ENCODE peak calls at places on chromosomes 11 and 22, in seven cellular contexts. Z, I, K, Y, F, T and E are unnamed samples.

GRCh38 chr11:12150831-12151382 is 40.5 kb downstream of the MICAL2 start:
- DNase-seq in Z (peak), I (no peak), K (no peak), Y (no peak), F (peak), T (peak), E (no peak)

GRCh38 chr11:12827929-12828812 is 153.9 kb downstream of the TEAD1 start:
- DNase-seq in Z (peak), I (peak), K (no peak), Y (peak), F (peak), T (no peak), E (no peak)

GRCh38 chr11:128506999-128507591 is 80.3 kb downstream of the ETS1 start:
- DNase-seq in Z (peak), I (peak), K (no peak), Y (peak), F (peak), T (no peak), E (peak)

GRCh38 chr22:30025187-30025586 is 55.1 kb upstream of the HORMAD2 start:
- DNase-seq in Z (no peak), I (no peak), K (no peak), Y (no peak), F (no peak), T (no peak), E (no peak)

GRCh38 chr11:72776844-72777754 is 16.7 kb downstream of the STARD10 start:
- DNase-seq in Z (no peak), I (no peak), K (no peak), Y (peak), F (no peak), T (peak), E (no peak)

GRCh38 chr11:122215244-122215992 is 99.4 kb upstream of the BLID start:
- DNase-seq in Z (peak), I (peak), K (no peak), Y (peak), F (peak), T (peak), E (peak)

GRCh38 chr11:14902650-14903350 is 10.8 kb upstream of the CYP2R1 start:
- DNase-seq in Z (peak), I (peak), K (no peak), Y (no peak), F (peak), T (no peak), E (no peak)

GRCh38 chr22:49549256-49549655 is 278.4 kb downstream of the BRD1 start:
- DNase-seq in Z (no peak), I (no peak), K (no peak), Y (peak), F (no peak), T (peak), E (no peak)

GRCh38 chr22:19884161-19884953 is 29.7 kb upstream of the GNB1L start:
- DNase-seq in Z (no peak), I (no peak), K (no peak), Y (no peak), F (no peak), T (peak), E (peak)

GRCh38 chr22:22867996-22868715 is 19.5 kb upstream of the IGLL5 start:
- DNase-seq in Z (no peak), I (no peak), K (no peak), Y (no peak), F (no peak), T (no peak), E (no peak)

GRCh38 chr22:17629646-17630045 is 1.1 kb upstream of the ATP6V1E1 start:
- DNase-seq in Z (no peak), I (no peak), K (no peak), Y (no peak), F (no peak), T (no peak), E (no peak)

GRCh38 chr11:122170815-122171475 is 54.9 kb upstream of the BLID start:
- DNase-seq in Z (peak), I (peak), K (no peak), Y (no peak), F (peak), T (no peak), E (no peak)

GRCh38 chr11:44743326-44743725 is 16.6 kb downstream of the TSPAN18 start:
- DNase-seq in Z (no peak), I (no peak), K (no peak), Y (no peak), F (no peak), T (no peak), E (no peak)

GRCh38 chr11:5923789-5924188 is 18.3 kb upstream of the OR56A3 start:
- DNase-seq in Z (no peak), I (no peak), K (no peak), Y (no peak), F (no peak), T (no peak), E (no peak)

GRCh38 chr11:14971865-14972580 is at the start of gene CALCA:
- DNase-seq in Z (peak), I (no peak), K (no peak), Y (no peak), F (peak), T (no peak), E (no peak)

GRCh38 chr11:90254065-90254464 is 31.2 kb upstream of the CHORDC1 start:
- DNase-seq in Z (no peak), I (no peak), K (no peak), Y (no peak), F (no peak), T (no peak), E (no peak)

GRCh38 chr11:68373810-68374501 is 61.6 kb downstream of the LRP5 start:
- DNase-seq in Z (peak), I (no peak), K (no peak), Y (peak), F (peak), T (no peak), E (peak)

GRCh38 chr11:63599211-63600122 is 14.8 kb downstream of the PLAAT3 start:
- DNase-seq in Z (peak), I (peak), K (no peak), Y (no peak), F (no peak), T (no peak), E (no peak)

GRCh38 chr11:134665571-134666268 is 253.7 kb upstream of the B3GAT1 start:
- DNase-seq in Z (no peak), I (no peak), K (peak), Y (no peak), F (no peak), T (no peak), E (no peak)

GRCh38 chr22:44197271-44197670 is 16.5 kb downstream of the PARVG start:
- DNase-seq in Z (no peak), I (no peak), K (no peak), Y (no peak), F (no peak), T (no peak), E (no peak)

GRCh38 chr11:72768581-72768980 is 16.4 kb upstream of the ARAP1 start:
- DNase-seq in Z (no peak), I (no peak), K (no peak), Y (no peak), F (no peak), T (no peak), E (no peak)

GRCh38 chr11:11000546-11001283 is 142.9 kb upstream of the ZBED5 start:
- DNase-seq in Z (no peak), I (no peak), K (no peak), Y (no peak), F (no peak), T (no peak), E (no peak)

GRCh38 chr11:134691985-134692384 is 279.9 kb upstream of the B3GAT1 start:
- DNase-seq in Z (no peak), I (peak), K (no peak), Y (no peak), F (peak), T (no peak), E (no peak)

GRCh38 chr11:116507849-116508695 is 264.7 kb downstream of the BUD13 start:
- DNase-seq in Z (no peak), I (no peak), K (peak), Y (no peak), F (no peak), T (peak), E (no peak)

GRCh38 chr11:63622318-63622717 is 8.1 kb upstream of the PLAAT3 start:
- DNase-seq in Z (no peak), I (no peak), K (no peak), Y (no peak), F (no peak), T (no peak), E (no peak)

GRCh38 chr11:10497371-10498021 is 42.4 kb downstream of the AMPD3 start:
- DNase-seq in Z (no peak), I (no peak), K (no peak), Y (peak), F (no peak), T (no peak), E (no peak)

GRCh38 chr11:114848027-114848426 is 169.7 kb downstream of the NXPE2 start:
- DNase-seq in Z (no peak), I (no peak), K (no peak), Y (no peak), F (no peak), T (no peak), E (no peak)

GRCh38 chr11:33944345-33944692 is 52.4 kb upstream of the LMO2 start:
- DNase-seq in Z (no peak), I (no peak), K (no peak), Y (no peak), F (no peak), T (no peak), E (no peak)

GRCh38 chr22:48228468-48228867 is 1466.0 kb downstream of the TBC1D22A start:
- DNase-seq in Z (no peak), I (no peak), K (no peak), Y (no peak), F (no peak), T (peak), E (no peak)

GRCh38 chr11:104198576-104198975 is 34.6 kb upstream of the PDGFD start:
- DNase-seq in Z (no peak), I (no peak), K (no peak), Y (no peak), F (peak), T (no peak), E (no peak)

GRCh38 chr11:3126207-3126865 is 38.8 kb downstream of the OSBPL5 start:
- DNase-seq in Z (no peak), I (no peak), K (no peak), Y (no peak), F (no peak), T (peak), E (peak)

GRCh38 chr11:88484873-88485621 is 147.5 kb upstream of the CTSC start:
- DNase-seq in Z (peak), I (peak), K (peak), Y (peak), F (peak), T (peak), E (no peak)

GRCh38 chr22:24435861-24436351 is 8.5 kb downstream of the ADORA2A start:
- DNase-seq in Z (no peak), I (peak), K (no peak), Y (peak), F (no peak), T (peak), E (no peak)

GRCh38 chr11:47330002-47330911 is 22.2 kb downstream of the MYBPC3 start:
- DNase-seq in Z (no peak), I (no peak), K (no peak), Y (no peak), F (no peak), T (peak), E (no peak)

GRCh38 chr11:2674681-2675131 is 25.1 kb downstream of the KCNQ1OT1 start:
- DNase-seq in Z (no peak), I (no peak), K (no peak), Y (no peak), F (no peak), T (peak), E (peak)

GRCh38 chr11:121936781-121937447 is 179.1 kb downstream of the BLID start:
- DNase-seq in Z (no peak), I (peak), K (no peak), Y (no peak), F (peak), T (no peak), E (no peak)

GRCh38 chr11:118049771-118050170 is 27.1 kb upstream of the TMPRSS4 start:
- DNase-seq in Z (no peak), I (no peak), K (peak), Y (no peak), F (no peak), T (no peak), E (no peak)

DNA sequence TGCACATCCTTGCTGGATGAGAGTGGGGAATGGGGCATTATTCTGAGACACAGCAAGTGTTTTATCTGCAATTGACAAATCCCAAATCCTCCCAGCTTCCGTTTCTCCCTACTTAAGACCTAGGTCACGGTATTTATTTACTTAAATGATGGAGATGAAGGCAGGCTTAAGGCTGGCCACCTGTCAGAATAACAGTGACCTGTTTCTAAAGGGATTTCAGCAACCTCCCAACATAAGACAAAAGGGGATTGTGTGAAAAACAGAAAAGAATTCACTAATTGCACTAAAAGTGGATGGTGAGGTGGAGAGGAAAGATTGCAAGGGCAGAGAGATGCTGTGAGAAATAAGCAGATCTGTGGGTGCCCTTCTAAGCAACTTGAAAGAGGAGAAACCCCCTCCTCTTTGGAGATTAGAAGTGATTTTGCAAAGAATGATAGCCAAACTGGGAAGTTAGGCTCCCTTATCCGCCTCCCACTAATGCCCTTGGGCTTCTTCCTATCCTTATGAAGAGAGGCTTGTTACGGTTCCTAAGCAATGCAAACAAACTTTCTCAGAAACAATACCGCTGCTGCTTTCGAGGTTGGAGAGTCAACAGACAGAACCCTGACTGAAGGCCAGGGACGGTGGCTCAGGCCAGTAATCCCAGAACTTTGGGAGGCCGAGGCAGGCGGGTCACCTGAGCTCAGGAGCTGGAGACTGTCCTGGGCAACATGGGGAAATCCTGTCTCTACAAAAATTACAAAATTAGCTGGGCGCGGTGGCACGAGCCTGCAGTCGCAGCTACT is 84.3 kb downstream of the ARL14EP start:
- DNase-seq in Z (no peak), I (no peak), K (no peak), Y (no peak), F (no peak), T (no peak), E (no peak)
- H3K27ac ChIP-seq in Z (no peak), I (no peak), K (no peak), Y (no peak), F (no peak), T (no peak), E (no peak)

DNA sequence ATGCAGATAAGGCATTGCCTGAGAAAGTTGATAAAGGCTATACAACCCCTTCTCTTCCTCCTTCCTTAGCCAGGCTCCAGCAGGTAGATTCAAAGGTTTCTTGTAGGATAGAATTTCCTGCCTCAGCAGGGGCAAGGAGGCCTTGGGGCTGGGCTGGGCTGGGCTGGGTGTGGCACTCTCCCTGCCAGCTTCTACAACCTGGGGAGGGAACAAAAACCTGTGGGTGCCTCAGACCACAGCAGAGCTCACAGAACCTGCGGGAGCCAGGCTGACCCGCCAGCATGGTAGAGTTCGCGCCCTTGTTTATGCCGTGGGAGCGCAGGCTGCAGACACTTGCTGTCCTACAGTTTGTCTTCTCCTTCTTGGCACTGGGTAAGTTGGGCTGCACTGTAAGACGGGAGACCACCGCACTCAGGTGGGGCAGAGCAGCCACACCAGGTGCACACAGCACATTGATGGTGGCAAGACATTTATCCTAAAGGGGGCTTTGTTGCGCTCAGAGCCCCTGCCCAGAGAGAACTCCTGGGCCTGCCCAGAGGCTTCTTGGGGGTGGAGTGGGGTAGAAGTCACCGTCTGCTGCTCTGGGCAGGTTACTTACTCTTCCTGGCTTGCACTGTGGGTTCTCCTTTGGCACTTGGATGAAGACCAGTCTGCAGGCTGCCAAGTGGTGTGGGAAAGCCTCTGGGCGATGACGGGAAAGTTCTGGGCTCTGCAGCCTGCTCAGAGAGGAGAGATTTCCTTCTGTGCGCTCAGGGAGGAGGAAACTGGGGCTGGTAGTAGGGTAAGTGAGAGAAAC is at the start of gene MOGAT2:
- DNase-seq in Z (no peak), I (no peak), K (no peak), Y (peak), F (no peak), T (no peak), E (no peak)
- H3K27ac ChIP-seq in Z (no peak), I (no peak), K (no peak), Y (no peak), F (no peak), T (no peak), E (no peak)

DNA sequence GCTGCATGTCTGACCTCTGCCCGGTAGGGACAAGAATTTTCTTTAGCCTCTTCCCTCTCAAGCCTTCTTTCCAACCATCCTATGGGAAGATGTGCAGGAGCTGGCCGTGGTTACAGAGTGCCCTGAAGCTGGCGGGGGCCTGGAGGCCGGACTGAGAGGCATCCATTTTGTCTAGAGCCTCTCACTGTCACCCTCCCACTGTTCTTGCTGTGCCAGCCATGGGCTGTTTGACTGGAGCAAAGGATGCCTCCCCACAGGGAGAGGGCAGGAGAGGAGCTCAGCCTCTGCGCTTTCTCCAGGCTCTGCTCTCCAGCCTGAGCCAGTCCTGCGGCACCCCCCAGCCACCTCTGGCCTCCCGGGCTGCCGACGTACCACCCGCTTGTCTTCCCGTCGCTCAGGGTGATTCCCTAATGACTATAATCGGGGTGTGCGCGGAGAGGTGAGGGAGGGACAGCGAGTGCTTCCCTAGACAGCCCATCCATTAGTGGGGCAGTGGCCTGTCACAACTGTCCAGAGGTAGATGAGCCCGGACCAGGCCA is 123.8 kb downstream of the NECTIN1 start:
- DNase-seq in Z (no peak), I (no peak), K (no peak), Y (no peak), F (no peak), T (no peak), E (no peak)
- H3K27ac ChIP-seq in Z (no peak), I (no peak), K (no peak), Y (no peak), F (no peak), T (no peak), E (no peak)

DNA sequence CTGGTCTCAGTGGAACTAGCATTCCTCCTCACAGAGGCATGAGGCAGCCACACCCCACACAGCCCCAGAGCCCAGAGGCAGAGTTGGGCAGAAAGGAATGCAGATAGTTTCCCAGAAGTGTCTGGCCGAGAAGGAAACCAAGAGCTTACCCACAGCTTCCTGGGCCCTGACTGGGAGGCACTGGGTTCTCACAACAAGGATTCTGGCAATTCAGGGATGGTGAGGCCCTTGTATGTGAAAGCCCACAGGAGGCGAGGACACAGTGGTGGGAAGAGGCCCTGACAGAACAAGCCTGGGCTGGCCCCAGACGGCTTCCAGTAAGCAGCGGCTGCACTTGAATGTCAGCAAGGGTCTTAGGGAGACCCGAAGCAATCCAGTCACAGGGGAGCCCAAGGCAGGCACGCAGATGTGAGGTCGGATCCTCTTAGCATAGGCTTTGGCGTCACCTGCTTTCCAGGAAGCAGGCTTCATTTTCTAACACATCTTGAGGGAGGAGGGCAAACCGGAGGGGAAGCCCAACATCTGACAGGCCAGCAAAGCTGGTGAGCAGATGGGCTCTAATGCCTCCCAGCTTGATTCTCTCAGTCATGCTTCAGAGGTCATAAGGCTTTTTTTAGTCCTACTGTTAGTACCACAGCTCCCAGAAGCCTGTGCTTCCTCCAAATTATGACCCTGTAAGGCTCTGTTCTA is 78.3 kb upstream of the AKIP1 start:
- DNase-seq in Z (peak), I (no peak), K (no peak), Y (peak), F (peak), T (no peak), E (peak)
- H3K27ac ChIP-seq in Z (peak), I (peak), K (no peak), Y (no peak), F (peak), T (peak), E (peak)